ENCODE peak calls at places on chromosomes 1 and 21, in seven cellular contexts. R is RWPE1, W is astrocyte, U is HL-60, G is testis, L is neural crest cell, H is uterus. A is an unnamed sample.

GRCh38 chr1:181806791-181807190 is 254.7 kb downstream of the ZNF648 start:
- DNase-seq in R (no peak), W (no peak), U (no peak), G (no peak), L (no peak), H (no peak), A (no peak)

GRCh38 chr1:1833916-1834325 is 55.7 kb upstream of the NADK start:
- DNase-seq in R (no peak), W (peak; percentile 23), U (no peak), G (no peak), L (no peak), H (no peak), A (peak; percentile 48)

GRCh38 chr1:203593723-203594122 is 32.9 kb upstream of the ATP2B4 start:
- DNase-seq in R (no peak), W (no peak), U (no peak), G (peak; percentile 23), L (no peak), H (no peak), A (peak; percentile 23)

GRCh38 chr1:84078108-84078823 is 65.8 kb upstream of the PRKACB start:
- DNase-seq in R (peak; percentile 26), W (peak; percentile 34), U (no peak), G (peak; percentile 57), L (no peak), H (peak; percentile 27), A (no peak)

GRCh38 chr1:85245456-85245855 is 14.0 kb downstream of the C1orf52 start:
- DNase-seq in R (no peak), W (no peak), U (no peak), G (no peak), L (no peak), H (no peak), A (no peak)

GRCh38 chr1:35481229-35481628 is 76.0 kb downstream of the KIAA0319L start:
- DNase-seq in R (no peak), W (no peak), U (no peak), G (no peak), L (no peak), H (no peak), A (no peak)

GRCh38 chr1:151773698-151774097 is 10.4 kb upstream of the MRPL9 start:
- DNase-seq in R (peak; percentile 87), W (peak; percentile 79), U (no peak), G (no peak), L (no peak), H (no peak), A (no peak)

GRCh38 chr1:183164350-183164749 is 21.7 kb upstream of the LAMC2 start:
- DNase-seq in R (peak; percentile 92), W (peak; percentile 88), U (no peak), G (no peak), L (no peak), H (no peak), A (no peak)

GRCh38 chr1:155962599-155963211 is 15.6 kb downstream of the ARHGEF2 start:
- DNase-seq in R (no peak), W (peak; percentile 63), U (no peak), G (no peak), L (no peak), H (peak; percentile 51), A (no peak)

GRCh38 chr1:53661496-53661895 is 77.5 kb downstream of the GLIS1 start:
- DNase-seq in R (no peak), W (no peak), U (no peak), G (no peak), L (no peak), H (no peak), A (no peak)

GRCh38 chr1:234882898-234883297 is 245.7 kb downstream of the TOMM20 start:
- DNase-seq in R (no peak), W (no peak), U (no peak), G (no peak), L (no peak), H (no peak), A (no peak)

GRCh38 chr1:119147626-119148180 is 7.2 kb upstream of the WARS2 start:
- DNase-seq in R (no peak), W (no peak), U (no peak), G (no peak), L (no peak), H (no peak), A (no peak)

GRCh38 chr1:96583903-96584302 is 137.7 kb upstream of the PTBP2 start:
- DNase-seq in R (no peak), W (no peak), U (no peak), G (no peak), L (no peak), H (no peak), A (no peak)

GRCh38 chr21:33618407-33618806 is 23.1 kb downstream of the CRYZL1 start:
- DNase-seq in R (no peak), W (no peak), U (no peak), G (no peak), L (no peak), H (no peak), A (no peak)

GRCh38 chr1:171139890-171140289 is 45.2 kb upstream of the FMO2 start:
- DNase-seq in R (no peak), W (no peak), U (no peak), G (no peak), L (no peak), H (no peak), A (no peak)

GRCh38 chr1:2290595-2291510 is 62.7 kb downstream of the SKI start:
- DNase-seq in R (peak; percentile 86), W (peak; percentile 99), U (peak; percentile 97), G (peak; percentile 82), L (no peak), H (peak; percentile 80), A (peak; percentile 62)

GRCh38 chr1:174413632-174414031 is 34.1 kb upstream of the GPR52 start:
- DNase-seq in R (no peak), W (no peak), U (no peak), G (no peak), L (no peak), H (no peak), A (no peak)

GRCh38 chr1:48248356-48248755 is 25.8 kb downstream of the SLC5A9 start:
- DNase-seq in R (no peak), W (no peak), U (no peak), G (no peak), L (no peak), H (no peak), A (no peak)

GRCh38 chr21:25708467-25709065 is 26.1 kb downstream of the ATP5PF start:
- DNase-seq in R (peak; percentile 33), W (peak; percentile 4), U (no peak), G (peak; percentile 64), L (peak; percentile 36), H (peak; percentile 51), A (no peak)

DNA sequence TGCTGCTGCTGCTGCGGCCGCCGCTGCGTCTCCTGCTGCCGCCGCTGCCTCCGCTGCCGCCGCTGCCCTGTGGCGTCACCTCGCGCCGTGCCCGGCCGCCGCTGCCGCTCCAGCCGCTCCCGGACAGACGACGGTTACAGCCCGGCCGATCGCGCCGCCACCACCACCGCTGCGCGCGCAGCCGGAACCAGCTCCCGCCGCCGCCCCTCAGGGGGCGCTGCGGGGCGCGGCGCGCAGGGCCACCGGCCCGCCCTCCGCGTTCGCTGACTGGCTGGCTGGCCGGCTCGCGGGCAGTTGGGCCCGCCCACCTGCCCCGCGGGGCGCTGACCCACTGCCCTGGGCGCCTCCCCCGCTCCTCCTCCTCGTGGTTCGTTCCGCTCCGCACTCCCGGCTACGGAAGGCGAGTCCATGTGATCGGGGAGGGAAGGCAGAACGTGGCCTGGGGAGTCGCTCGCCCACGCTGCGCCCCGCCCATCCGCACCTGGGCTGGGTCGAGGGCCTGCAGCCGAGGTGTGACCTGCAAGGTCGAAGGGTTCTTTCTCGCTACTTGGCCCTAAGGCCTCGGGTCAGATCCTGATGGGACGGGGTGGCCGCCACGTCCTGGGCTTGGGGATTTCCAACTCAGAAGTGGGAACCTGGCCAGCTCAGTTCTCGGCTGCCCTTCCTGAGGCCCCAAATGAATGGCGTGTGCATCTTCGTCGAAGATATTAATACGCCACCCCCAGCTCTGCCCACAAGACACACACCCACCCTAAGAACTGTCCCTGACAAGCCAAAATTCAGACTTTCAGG is at the start of gene PTP4A2:
- DNase-seq in R (peak; percentile 97), W (peak; percentile 79), U (peak; percentile 98), G (peak; percentile 96), L (peak; percentile 86), H (peak; percentile 92), A (peak; percentile 88)
- TF ChIP-seq CTCF in R (peak; percentile 81), W (peak; percentile 23), U (no peak), G (no peak), L (peak; percentile 65), H (peak; percentile 65), A (no peak)

GRCh38 chr1:111990026-111990877 is 784 bp upstream of the KCND3 start:
- DNase-seq in R (no peak), W (no peak), U (peak; percentile 6), G (peak; percentile 54), L (peak; percentile 13), H (peak; percentile 32), A (no peak)
- TF ChIP-seq CTCF in R (no peak), W (no peak), U (no peak), G (no peak), L (no peak), H (peak; percentile 5), A (no peak)

GRCh38 chr1:15110867-15111230 is 42.7 kb upstream of the TMEM51 start:
- DNase-seq in R (no peak), W (no peak), U (no peak), G (no peak), L (no peak), H (no peak), A (no peak)
- TF ChIP-seq CTCF in R (no peak), W (no peak), U (no peak), G (no peak), L (no peak), H (no peak), A (no peak)

DNA sequence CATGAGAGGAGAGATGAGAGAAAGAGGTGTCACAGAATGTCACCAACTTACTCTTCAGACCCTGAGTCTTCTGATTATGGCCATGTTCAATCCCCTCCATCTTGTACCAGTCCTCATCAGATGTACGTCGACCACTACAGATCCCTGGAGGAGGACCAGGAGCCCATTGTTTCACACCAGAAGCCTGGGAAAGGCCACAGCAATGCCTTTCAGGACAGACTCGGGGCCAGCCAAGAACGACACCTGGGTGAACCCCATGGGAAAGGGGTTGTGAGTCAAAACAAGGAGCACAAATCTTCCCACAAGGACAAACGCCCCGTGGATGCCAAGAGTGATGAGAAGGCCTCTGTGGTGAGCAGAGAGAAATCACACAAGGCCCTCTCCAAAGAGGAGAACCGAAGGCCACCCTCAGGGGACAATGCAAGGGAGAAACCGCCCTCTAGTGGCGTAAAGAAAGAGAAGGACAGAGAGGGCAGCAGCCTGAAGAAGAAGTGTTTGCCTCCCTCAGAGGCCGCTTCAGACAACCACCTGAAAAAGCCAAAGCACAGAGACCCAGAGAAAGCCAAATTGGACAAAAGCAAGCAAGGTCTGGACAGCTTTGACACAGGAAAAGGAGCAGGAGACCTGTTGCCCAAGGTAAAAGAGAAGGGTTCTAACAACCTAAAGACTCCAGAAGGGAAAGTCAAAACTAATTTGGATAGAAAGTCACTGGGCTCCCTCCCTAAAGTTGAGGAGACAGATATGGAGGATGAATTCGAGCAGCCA is 8.0 kb downstream of the ELOA start:
- DNase-seq in R (peak; percentile 26), W (peak; percentile 18), U (no peak), G (peak; percentile 51), L (peak; percentile 33), H (no peak), A (no peak)
- TF ChIP-seq CTCF in R (peak; percentile 62), W (peak; percentile 53), U (peak; percentile 79), G (peak; percentile 53), L (peak; percentile 74), H (peak; percentile 19), A (peak; percentile 25)

GRCh38 chr1:228217551-228218344 is 9.9 kb downstream of the OBSCN start:
- DNase-seq in R (no peak), W (no peak), U (no peak), G (no peak), L (no peak), H (no peak), A (no peak)
- TF ChIP-seq CTCF in R (no peak), W (no peak), U (no peak), G (no peak), L (no peak), H (no peak), A (no peak)